ENCODE peak calls at places on chromosomes 7 and 10, in five cellular contexts. N is AG04449, S is brain microvascular endothelial cell, G is foreskin fibroblast, R is IMR-90. V is an unnamed sample.

GRCh38 chr10:121112618-121113384 is 261.6 kb downstream of the WDR11 start:
- DNase-seq in N (no peak), S (no peak), G (no peak), R (no peak), V (no peak)

GRCh38 chr7:88664630-88665233 is 94.8 kb upstream of the ZNF804B start:
- DNase-seq in N (no peak), S (peak; percentile 21), G (peak; percentile 38), R (no peak), V (peak; percentile 3)

GRCh38 chr10:99279626-99280111 is 44.0 kb upstream of the HPSE2 start:
- DNase-seq in N (peak; percentile 50), S (peak; percentile 2), G (peak; percentile 71), R (peak; percentile 33), V (peak; percentile 73)

GRCh38 chr7:26348987-26349809 is 57.5 kb downstream of the SNX10 start:
- DNase-seq in N (no peak), S (no peak), G (no peak), R (no peak), V (no peak)

GRCh38 chr10:14665865-14666857 is 108.5 kb downstream of the FAM107B start:
- DNase-seq in N (no peak), S (no peak), G (no peak), R (peak; percentile 23), V (no peak)

GRCh38 chr7:25246306-25246705 is 18.0 kb upstream of the NPVF start:
- DNase-seq in N (no peak), S (no peak), G (no peak), R (no peak), V (no peak)

GRCh38 chr10:113844091-113844490 is 9.8 kb downstream of the DCLRE1A start:
- DNase-seq in N (no peak), S (no peak), G (no peak), R (no peak), V (no peak)

GRCh38 chr7:131911112-131911511 is 354.7 kb upstream of the PODXL start:
- DNase-seq in N (no peak), S (no peak), G (no peak), R (no peak), V (no peak)

GRCh38 chr10:27446091-27446918 is 57.8 kb upstream of the RAB18 start:
- DNase-seq in N (peak; percentile 16), S (peak; percentile 3), G (peak; percentile 16), R (peak; percentile 47), V (peak; percentile 41)

GRCh38 chr7:107815254-107815882 is 12.3 kb upstream of the SLC26A3 start:
- DNase-seq in N (no peak), S (no peak), G (no peak), R (no peak), V (peak; percentile 3)

GRCh38 chr7:117269895-117270294 is 53.0 kb downstream of the WNT2 start:
- DNase-seq in N (peak; percentile 77), S (no peak), G (peak; percentile 54), R (peak; percentile 91), V (peak; percentile 93)

GRCh38 chr7:153099235-153099634 is 339.7 kb downstream of the ACTR3B start:
- DNase-seq in N (no peak), S (no peak), G (no peak), R (no peak), V (no peak)

GRCh38 chr7:47428052-47428779 is 153.7 kb downstream of the TNS3 start:
- DNase-seq in N (no peak), S (no peak), G (no peak), R (no peak), V (no peak)

GRCh38 chr10:79507436-79508167 is 4.7 kb upstream of the EIF5AL1 start:
- DNase-seq in N (no peak), S (no peak), G (no peak), R (no peak), V (no peak)

GRCh38 chr7:86768394-86768793 is 124.7 kb downstream of the GRM3 start:
- DNase-seq in N (no peak), S (no peak), G (no peak), R (no peak), V (no peak)

GRCh38 chr7:27745064-27745583 is 5.2 kb downstream of the TAX1BP1 start:
- DNase-seq in N (no peak), S (peak; percentile 84), G (peak; percentile 42), R (peak; percentile 84), V (peak; percentile 76)

GRCh38 chr7:153158204-153158603 is 398.7 kb downstream of the ACTR3B start:
- DNase-seq in N (no peak), S (no peak), G (no peak), R (no peak), V (no peak)

GRCh38 chr10:60427709-60428386 is 38.2 kb upstream of the ANK3 start:
- DNase-seq in N (no peak), S (no peak), G (no peak), R (peak; percentile 62), V (no peak)

GRCh38 chr7:148153611-148154010 is 437.0 kb upstream of the C7orf33 start:
- DNase-seq in N (no peak), S (no peak), G (no peak), R (no peak), V (no peak)

GRCh38 chr7:70018700-70019099 is 420.4 kb downstream of the AUTS2 start:
- DNase-seq in N (no peak), S (no peak), G (no peak), R (no peak), V (no peak)

GRCh38 chr7:71733108-71733870 is 601.3 kb downstream of the GALNT17 start:
- DNase-seq in N (no peak), S (peak; percentile 59), G (peak; percentile 20), R (peak; percentile 22), V (peak; percentile 50)

GRCh38 chr7:40482794-40483374 is 348.1 kb downstream of the SUGCT start:
- DNase-seq in N (no peak), S (no peak), G (no peak), R (no peak), V (no peak)

GRCh38 chr7:113824117-113824823 is 94.5 kb downstream of the PPP1R3A start:
- DNase-seq in N (no peak), S (no peak), G (no peak), R (no peak), V (no peak)

GRCh38 chr7:16616542-16616941 is 29.0 kb downstream of the ANKMY2 start:
- DNase-seq in N (no peak), S (no peak), G (no peak), R (no peak), V (no peak)

GRCh38 chr10:99598011-99598410 is 22.2 kb downstream of the SLC25A28 start:
- DNase-seq in N (no peak), S (no peak), G (no peak), R (no peak), V (no peak)

GRCh38 chr10:100968839-100969174 is 497 bp upstream of the SEMA4G start:
- DNase-seq in N (no peak), S (no peak), G (no peak), R (no peak), V (no peak)

GRCh38 chr10:128047337-128047736 is 78.9 kb downstream of the MKI67 start:
- DNase-seq in N (no peak), S (peak; percentile 20), G (no peak), R (no peak), V (peak; percentile 28)

GRCh38 chr7:33926535-33926934 is 21.2 kb downstream of the BMPER start:
- DNase-seq in N (no peak), S (no peak), G (peak; percentile 59), R (peak; percentile 58), V (peak; percentile 51)

GRCh38 chr7:11835260-11835659 is 3.3 kb upstream of the THSD7A start:
- DNase-seq in N (no peak), S (no peak), G (no peak), R (peak; percentile 1), V (no peak)

GRCh38 chr10:97869091-97870042 is 19.7 kb downstream of the GOLGA7B start:
- DNase-seq in N (no peak), S (peak; percentile 90), G (peak; percentile 73), R (peak; percentile 67), V (peak; percentile 73)

GRCh38 chr7:5294169-5294987 is 11.6 kb downstream of the SLC29A4 start:
- DNase-seq in N (no peak), S (no peak), G (no peak), R (no peak), V (no peak)

GRCh38 chr7:5295039-5296014 is 12.6 kb downstream of the SLC29A4 start:
- DNase-seq in N (no peak), S (no peak), G (no peak), R (no peak), V (no peak)

GRCh38 chr7:5296015-5296621 is 13.4 kb downstream of the SLC29A4 start:
- DNase-seq in N (no peak), S (no peak), G (no peak), R (no peak), V (no peak)

GRCh38 chr7:5300366-5300765 is 17.6 kb downstream of the SLC29A4 start:
- DNase-seq in N (no peak), S (no peak), G (no peak), R (no peak), V (no peak)

DNA sequence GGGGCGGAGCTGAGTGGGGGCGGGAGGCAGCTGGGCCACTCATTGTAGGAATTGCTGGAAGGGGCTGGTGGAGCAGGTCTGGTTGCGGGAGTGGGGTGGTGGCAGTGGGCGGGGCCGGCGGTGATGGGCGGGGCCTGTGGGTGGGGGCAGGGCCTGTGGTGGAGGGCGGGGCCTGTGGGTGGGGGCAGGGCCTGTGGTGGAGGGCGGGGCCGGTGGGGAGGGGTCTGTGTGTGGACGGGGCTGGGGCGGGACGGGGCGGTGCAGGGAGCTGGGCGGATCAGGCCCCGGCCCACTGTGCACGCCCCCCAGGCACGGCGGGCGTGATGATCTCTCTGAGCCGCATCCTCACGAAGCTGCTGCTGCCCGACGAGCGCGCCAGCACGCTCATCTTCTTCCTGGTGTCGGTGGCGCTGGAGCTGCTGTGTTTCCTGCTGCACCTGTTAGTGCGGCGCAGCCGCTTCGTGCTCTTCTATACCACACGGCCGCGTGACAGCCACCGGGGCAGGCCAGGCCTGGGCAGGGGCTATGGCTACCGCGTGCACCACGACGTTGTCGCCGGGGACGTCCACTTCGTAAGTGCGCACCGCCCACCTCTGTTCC is 14.0 kb downstream of the SLC29A4 start:
- DNase-seq in N (no peak), S (no peak), G (no peak), R (no peak), V (no peak)
- H3K4me3 ChIP-seq in N (no peak overlapping the region), S (no peak overlapping the region), G (no peak overlapping the region), R (no peak overlapping the region), V (no peak overlapping the region)

GRCh38 chr10:117419921-117420320 is 44.7 kb upstream of the PDZD8 start:
- DNase-seq in N (no peak), S (no peak), G (peak; percentile 52), R (no peak), V (no peak)
- TF ChIP-seq CTCF in N (no peak), S (no peak), G (no peak), R (no peak), V (no peak)

GRCh38 chr7:38335490-38336135 is 62.2 kb upstream of the TARP start:
- DNase-seq in N (peak; percentile 80), S (peak; percentile 86), G (peak; percentile 54), R (peak; percentile 94), V (peak; percentile 86)
- H3K4me3 ChIP-seq in N (peak overlapping the region; percentile 32), S (no peak overlapping the region), G (no peak overlapping the region), R (no peak overlapping the region), V (no peak overlapping the region)

GRCh38 chr7:65750511-65751344 is 122.1 kb upstream of the VKORC1L1 start:
- DNase-seq in N (no peak), S (peak; percentile 81), G (peak; percentile 87), R (peak; percentile 84), V (peak; percentile 90)
- TF ChIP-seq CTCF in N (no peak), S (peak; percentile 2), G (no peak), R (no peak), V (no peak)

V was measured in fibroblast of villous mesenchyme.